ENCODE peak calls at places on chromosomes 5 and 9, in six cellular contexts. One of them, this sample, is unnamed.

GRCh38 chr9:26301659-26302058 is 590.9 kb downstream of the CAAP1 start:
- DNase-seq in fibroblast of gingiva: no peak
- DNase-seq in hippocampal formation: no peak
- DNase-seq in Peyer's patch: no peak
- DNase-seq in anterior cingulate cortex: no peak
- DNase-seq in coronary artery: no peak
- DNase-seq in this sample: no peak

GRCh38 chr5:74378464-74378863 is 262.1 kb downstream of the ENC1 start:
- DNase-seq in fibroblast of gingiva: peak
- DNase-seq in hippocampal formation: no peak
- DNase-seq in Peyer's patch: no peak
- DNase-seq in anterior cingulate cortex: no peak
- DNase-seq in coronary artery: peak
- DNase-seq in this sample: no peak

GRCh38 chr9:22237497-22238363 is 208.9 kb upstream of the DMRTA1 start:
- DNase-seq in fibroblast of gingiva: peak
- DNase-seq in hippocampal formation: no peak
- DNase-seq in Peyer's patch: no peak
- DNase-seq in anterior cingulate cortex: no peak
- DNase-seq in coronary artery: no peak
- DNase-seq in this sample: no peak

GRCh38 chr9:120942186-120943001 is 15.8 kb upstream of the TRAF1 start:
- DNase-seq in fibroblast of gingiva: peak
- DNase-seq in hippocampal formation: no peak
- DNase-seq in Peyer's patch: no peak
- DNase-seq in anterior cingulate cortex: no peak
- DNase-seq in coronary artery: no peak
- DNase-seq in this sample: no peak

GRCh38 chr9:122904466-122904822 is 715 bp downstream of the RC3H2 start:
- DNase-seq in fibroblast of gingiva: peak
- DNase-seq in hippocampal formation: no peak
- DNase-seq in Peyer's patch: peak
- DNase-seq in anterior cingulate cortex: no peak
- DNase-seq in coronary artery: no peak
- DNase-seq in this sample: no peak

GRCh38 chr5:9644630-9645029 is 14.5 kb upstream of the TAS2R1 start:
- DNase-seq in fibroblast of gingiva: no peak
- DNase-seq in hippocampal formation: no peak
- DNase-seq in Peyer's patch: no peak
- DNase-seq in anterior cingulate cortex: no peak
- DNase-seq in coronary artery: no peak
- DNase-seq in this sample: no peak

GRCh38 chr9:98146101-98146991 is 27.3 kb upstream of the TRIM14 start:
- DNase-seq in fibroblast of gingiva: peak
- DNase-seq in hippocampal formation: no peak
- DNase-seq in Peyer's patch: peak
- DNase-seq in anterior cingulate cortex: no peak
- DNase-seq in coronary artery: no peak
- DNase-seq in this sample: no peak

GRCh38 chr5:3348576-3349535 is 246.8 kb upstream of the IRX1 start:
- DNase-seq in fibroblast of gingiva: no peak
- DNase-seq in hippocampal formation: no peak
- DNase-seq in Peyer's patch: no peak
- DNase-seq in anterior cingulate cortex: no peak
- DNase-seq in coronary artery: peak
- DNase-seq in this sample: no peak

GRCh38 chr9:94847486-94847885 is 121.0 kb downstream of the AOPEP start:
- DNase-seq in fibroblast of gingiva: peak
- DNase-seq in hippocampal formation: no peak
- DNase-seq in Peyer's patch: no peak
- DNase-seq in anterior cingulate cortex: no peak
- DNase-seq in coronary artery: no peak
- DNase-seq in this sample: peak

GRCh38 chr5:136132087-136132486 is 558 bp upstream of the SMAD5 start:
- DNase-seq in fibroblast of gingiva: no peak
- DNase-seq in hippocampal formation: peak
- DNase-seq in Peyer's patch: peak
- DNase-seq in anterior cingulate cortex: peak
- DNase-seq in coronary artery: no peak
- DNase-seq in this sample: no peak

GRCh38 chr9:115675834-115676233 is 477.8 kb upstream of the PAPPA start:
- DNase-seq in fibroblast of gingiva: no peak
- DNase-seq in hippocampal formation: no peak
- DNase-seq in Peyer's patch: no peak
- DNase-seq in anterior cingulate cortex: no peak
- DNase-seq in coronary artery: no peak
- DNase-seq in this sample: no peak

GRCh38 chr5:135020111-135020895 is 13.7 kb downstream of the PITX1 start:
- DNase-seq in fibroblast of gingiva: no peak
- DNase-seq in hippocampal formation: no peak
- DNase-seq in Peyer's patch: no peak
- DNase-seq in anterior cingulate cortex: no peak
- DNase-seq in coronary artery: no peak
- DNase-seq in this sample: no peak

GRCh38 chr9:71791875-71792274 is 23.6 kb upstream of the CEMIP2 start:
- DNase-seq in fibroblast of gingiva: no peak
- DNase-seq in hippocampal formation: no peak
- DNase-seq in Peyer's patch: no peak
- DNase-seq in anterior cingulate cortex: no peak
- DNase-seq in coronary artery: no peak
- DNase-seq in this sample: no peak

GRCh38 chr5:50415912-50416311 is 25.2 kb downstream of the EMB start:
- DNase-seq in fibroblast of gingiva: no peak
- DNase-seq in hippocampal formation: no peak
- DNase-seq in Peyer's patch: peak
- DNase-seq in anterior cingulate cortex: no peak
- DNase-seq in coronary artery: no peak
- DNase-seq in this sample: no peak

GRCh38 chr9:134549336-134549735 is 92.3 kb upstream of the COL5A1 start:
- DNase-seq in fibroblast of gingiva: no peak
- DNase-seq in hippocampal formation: no peak
- DNase-seq in Peyer's patch: no peak
- DNase-seq in anterior cingulate cortex: no peak
- DNase-seq in coronary artery: no peak
- DNase-seq in this sample: no peak

GRCh38 chr5:6812800-6813731 is 99.8 kb downstream of the TENT4A start:
- DNase-seq in fibroblast of gingiva: peak
- DNase-seq in hippocampal formation: no peak
- DNase-seq in Peyer's patch: no peak
- DNase-seq in anterior cingulate cortex: no peak
- DNase-seq in coronary artery: no peak
- DNase-seq in this sample: no peak

GRCh38 chr5:166788050-166788449 is 1503.4 kb upstream of the WWC1 start:
- DNase-seq in fibroblast of gingiva: no peak
- DNase-seq in hippocampal formation: no peak
- DNase-seq in Peyer's patch: no peak
- DNase-seq in anterior cingulate cortex: no peak
- DNase-seq in coronary artery: no peak
- DNase-seq in this sample: no peak

GRCh38 chr9:109996936-109997580 is 210.9 kb downstream of the C9orf152 start:
- DNase-seq in fibroblast of gingiva: no peak
- DNase-seq in hippocampal formation: no peak
- DNase-seq in Peyer's patch: no peak
- DNase-seq in anterior cingulate cortex: no peak
- DNase-seq in coronary artery: no peak
- DNase-seq in this sample: no peak

GRCh38 chr5:37553720-37554402 is 174.7 kb downstream of the WDR70 start:
- DNase-seq in fibroblast of gingiva: peak
- DNase-seq in hippocampal formation: no peak
- DNase-seq in Peyer's patch: no peak
- DNase-seq in anterior cingulate cortex: no peak
- DNase-seq in coronary artery: no peak
- DNase-seq in this sample: peak

GRCh38 chr5:176652136-176652535 is 4.9 kb downstream of the TSPAN17 start:
- DNase-seq in fibroblast of gingiva: no peak
- DNase-seq in hippocampal formation: peak
- DNase-seq in Peyer's patch: no peak
- DNase-seq in anterior cingulate cortex: peak
- DNase-seq in coronary artery: no peak
- DNase-seq in this sample: no peak

GRCh38 chr9:128404579-128404978 is 16.1 kb upstream of the CERCAM start:
- DNase-seq in fibroblast of gingiva: no peak
- DNase-seq in hippocampal formation: no peak
- DNase-seq in Peyer's patch: no peak
- DNase-seq in anterior cingulate cortex: no peak
- DNase-seq in coronary artery: no peak
- DNase-seq in this sample: no peak

GRCh38 chr9:77977210-77977611 is 54.4 kb downstream of the GNAQ start:
- DNase-seq in fibroblast of gingiva: peak
- DNase-seq in hippocampal formation: peak
- DNase-seq in Peyer's patch: no peak
- DNase-seq in anterior cingulate cortex: peak
- DNase-seq in coronary artery: no peak
- DNase-seq in this sample: peak

GRCh38 chr9:110919609-110920008 is 118.7 kb downstream of the LPAR1 start:
- DNase-seq in fibroblast of gingiva: peak
- DNase-seq in hippocampal formation: peak
- DNase-seq in Peyer's patch: no peak
- DNase-seq in anterior cingulate cortex: no peak
- DNase-seq in coronary artery: no peak
- DNase-seq in this sample: no peak

GRCh38 chr5:137825165-137825564 is 42.5 kb upstream of the MYOT start:
- DNase-seq in fibroblast of gingiva: no peak
- DNase-seq in hippocampal formation: no peak
- DNase-seq in Peyer's patch: no peak
- DNase-seq in anterior cingulate cortex: no peak
- DNase-seq in coronary artery: no peak
- DNase-seq in this sample: no peak

GRCh38 chr9:16150501-16150900 is 597.7 kb downstream of the CCDC171 start:
- DNase-seq in fibroblast of gingiva: no peak
- DNase-seq in hippocampal formation: no peak
- DNase-seq in Peyer's patch: no peak
- DNase-seq in anterior cingulate cortex: no peak
- DNase-seq in coronary artery: no peak
- DNase-seq in this sample: no peak

GRCh38 chr5:116084231-116084630 is 594 bp upstream of the COMMD10 start:
- DNase-seq in fibroblast of gingiva: peak
- DNase-seq in hippocampal formation: no peak
- DNase-seq in Peyer's patch: peak
- DNase-seq in anterior cingulate cortex: no peak
- DNase-seq in coronary artery: no peak
- DNase-seq in this sample: no peak

GRCh38 chr9:112180387-112180881 is 5.3 kb upstream of the SUSD1 start:
- DNase-seq in fibroblast of gingiva: no peak
- DNase-seq in hippocampal formation: no peak
- DNase-seq in Peyer's patch: no peak
- DNase-seq in anterior cingulate cortex: no peak
- DNase-seq in coronary artery: no peak
- DNase-seq in this sample: no peak

GRCh38 chr5:54520438-54520846 is 2.9 kb downstream of the SNX18 start:
- DNase-seq in fibroblast of gingiva: peak
- DNase-seq in hippocampal formation: peak
- DNase-seq in Peyer's patch: no peak
- DNase-seq in anterior cingulate cortex: no peak
- DNase-seq in coronary artery: no peak
- DNase-seq in this sample: no peak

GRCh38 chr9:109950710-109951443 is 170.9 kb downstream of the PALM2AKAP2 start:
- DNase-seq in fibroblast of gingiva: no peak
- DNase-seq in hippocampal formation: no peak
- DNase-seq in Peyer's patch: no peak
- DNase-seq in anterior cingulate cortex: no peak
- DNase-seq in coronary artery: no peak
- DNase-seq in this sample: no peak

GRCh38 chr5:77143998-77144836 is 57.1 kb upstream of the ZBED3 start:
- DNase-seq in fibroblast of gingiva: peak
- DNase-seq in hippocampal formation: peak
- DNase-seq in Peyer's patch: peak
- DNase-seq in anterior cingulate cortex: peak
- DNase-seq in coronary artery: no peak
- DNase-seq in this sample: peak

GRCh38 chr5:157770665-157771064 is 27.2 kb downstream of the LSM11 start:
- DNase-seq in fibroblast of gingiva: no peak
- DNase-seq in hippocampal formation: no peak
- DNase-seq in Peyer's patch: no peak
- DNase-seq in anterior cingulate cortex: no peak
- DNase-seq in coronary artery: no peak
- DNase-seq in this sample: no peak

GRCh38 chr9:71795097-71795807 is 26.9 kb upstream of the CEMIP2 start:
- DNase-seq in fibroblast of gingiva: no peak
- DNase-seq in hippocampal formation: no peak
- DNase-seq in Peyer's patch: peak
- DNase-seq in anterior cingulate cortex: no peak
- DNase-seq in coronary artery: no peak
- DNase-seq in this sample: no peak